ENCODE peak calls at places on chromosomes 3 and 15, in six cellular contexts. V is gastrocnemius medialis, A is BE2C, L is PC-9, F is HCT116, O is neuronal stem cell. K is an unnamed sample.

GRCh38 chr3:46029953-46030543 is 2.8 kb upstream of the XCR1 start:
- DNase-seq in V (no peak), A (no peak), L (no peak), F (no peak), O (no peak), K (no peak)

GRCh38 chr3:4633078-4634004 is 140.2 kb downstream of the ITPR1 start:
- DNase-seq in V (no peak), A (no peak), L (peak; percentile 43), F (peak; percentile 37), O (peak; percentile 35), K (no peak)

GRCh38 chr3:50493086-50493485 is 10.3 kb downstream of the CACNA2D2 start:
- DNase-seq in V (no peak), A (no peak), L (no peak), F (no peak), O (no peak), K (no peak)

GRCh38 chr15:49423021-49423420 is at the start of gene FGF7:
- DNase-seq in V (no peak), A (no peak), L (no peak), F (no peak), O (peak; percentile 9), K (no peak)

GRCh38 chr3:15585111-15585844 is 16.1 kb downstream of the HACL1 start:
- DNase-seq in V (no peak), A (no peak), L (no peak), F (no peak), O (no peak), K (no peak)

GRCh38 chr3:69379661-69380060 is 6.2 kb downstream of the FRMD4B start:
- DNase-seq in V (no peak), A (no peak), L (no peak), F (no peak), O (no peak), K (no peak)

GRCh38 chr3:179927191-179927590 is 109.5 kb downstream of the PEX5L start:
- DNase-seq in V (no peak), A (peak; percentile 48), L (no peak), F (no peak), O (no peak), K (no peak)

GRCh38 chr3:156764761-156765160 is 61.4 kb upstream of the LEKR1 start:
- DNase-seq in V (no peak), A (no peak), L (no peak), F (no peak), O (no peak), K (no peak)

GRCh38 chr15:73051402-73051810 is 857 bp upstream of the NEO1 start:
- DNase-seq in V (peak; percentile 44), A (no peak), L (no peak), F (no peak), O (peak; percentile 18), K (peak; percentile 43)

GRCh38 chr3:133162906-133163305 is 124.7 kb downstream of the TMEM108 start:
- DNase-seq in V (no peak), A (no peak), L (no peak), F (no peak), O (no peak), K (no peak)

GRCh38 chr3:157063926-157064325 is 96.0 kb downstream of the CCNL1 start:
- DNase-seq in V (no peak), A (no peak), L (no peak), F (no peak), O (no peak), K (no peak)

GRCh38 chr3:72973031-72973723 is 23.4 kb upstream of the PPP4R2 start:
- DNase-seq in V (no peak), A (no peak), L (no peak), F (no peak), O (no peak), K (no peak)

GRCh38 chr15:31158858-31159569 is 57.5 kb upstream of the TRPM1 start:
- DNase-seq in V (peak; percentile 62), A (no peak), L (no peak), F (no peak), O (no peak), K (no peak)

GRCh38 chr15:90233701-90234518 is at the start of the genes CIB1 and GDPGP1:
- DNase-seq in V (peak; percentile 96), A (peak; percentile 98), L (peak; percentile 87), F (peak; percentile 92), O (peak; percentile 92), K (peak; percentile 97)

GRCh38 chr3:73353661-73354217 is 271.0 kb downstream of the PDZRN3 start:
- DNase-seq in V (no peak), A (no peak), L (no peak), F (no peak), O (no peak), K (no peak)

GRCh38 chr3:32913790-32914446 is 37.5 kb upstream of the CCR4 start:
- DNase-seq in V (peak; percentile 22), A (no peak), L (no peak), F (no peak), O (no peak), K (peak; percentile 83)

GRCh38 chr3:177041021-177041729 is 156.1 kb downstream of the TBL1XR1 start:
- DNase-seq in V (peak; percentile 57), A (no peak), L (no peak), F (no peak), O (no peak), K (peak; percentile 38)

GRCh38 chr3:113157408-113157980 is 53.9 kb upstream of the BOC start:
- DNase-seq in V (peak; percentile 35), A (no peak), L (no peak), F (no peak), O (no peak), K (no peak)

GRCh38 chr3:33173103-33173502 is 45.5 kb downstream of the SUSD5 start:
- DNase-seq in V (no peak), A (no peak), L (no peak), F (no peak), O (no peak), K (no peak)

DNA sequence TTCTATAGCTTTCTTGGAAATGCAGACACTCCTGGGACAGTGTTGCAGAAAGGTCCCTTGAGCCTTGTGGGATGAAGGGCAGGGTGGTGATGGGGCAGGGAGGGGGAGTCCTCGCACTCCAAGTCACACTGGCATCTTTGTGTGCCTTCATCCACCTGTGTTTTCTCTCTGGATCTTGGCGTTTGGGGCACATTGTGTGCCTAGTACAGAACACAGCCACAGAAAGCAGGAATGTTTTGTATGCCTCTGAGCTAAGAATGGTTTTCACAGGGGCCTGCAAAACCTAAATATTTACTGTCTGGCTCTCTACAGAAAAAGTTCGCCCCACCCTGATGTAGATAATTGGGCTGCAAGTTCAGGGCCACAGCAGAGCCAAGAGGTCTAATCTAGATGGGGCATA is 5.7 kb downstream of the MYZAP start:
- DNase-seq in V (no peak), A (no peak), L (no peak), F (no peak), O (no peak), K (no peak)
- H3K4me1 ChIP-seq in V (peaks cover 33% of the 10 kb centered on the region), A (peaks cover 12% of the 10 kb centered on the region), L (peaks cover 50% of the 10 kb centered on the region), F (peaks cover 2% of the 10 kb centered on the region), O (no peaks in the 10 kb centered on the region), K (peaks cover 17% of the 10 kb centered on the region)

GRCh38 chr15:55241193-55241592 is 44.5 kb upstream of the RSL24D1 start:
- DNase-seq in V (no peak), A (no peak), L (no peak), F (no peak), O (no peak), K (no peak)

GRCh38 chr15:55245058-55245457 is 44.6 kb downstream of the RAB27A start:
- DNase-seq in V (no peak), A (no peak), L (no peak), F (no peak), O (no peak), K (no peak)

GRCh38 chr15:55240125-55240760 is 43.5 kb upstream of the RSL24D1 start:
- DNase-seq in V (no peak), A (no peak), L (no peak), F (no peak), O (no peak), K (no peak)

GRCh38 chr15:55239440-55240124 is 42.8 kb upstream of the RSL24D1 start:
- DNase-seq in V (no peak), A (no peak), L (no peak), F (no peak), O (no peak), K (no peak)

GRCh38 chr15:55241895-55242294 is 45.2 kb upstream of the RSL24D1 start:
- DNase-seq in V (no peak), A (no peak), L (no peak), F (no peak), O (no peak), K (no peak)
- H3K4me1 ChIP-seq in V (no peaks in the 10 kb centered on the region), A (no peaks in the 10 kb centered on the region), L (no peaks in the 10 kb centered on the region), F (no peaks in the 10 kb centered on the region), O (no peaks in the 10 kb centered on the region), K (peaks cover 3% of the 10 kb centered on the region)

GRCh38 chr3:172139528-172140276 is 100.3 kb downstream of the FNDC3B start:
- DNase-seq in V (no peak), A (no peak), L (no peak), F (no peak), O (no peak), K (no peak)

GRCh38 chr3:172138031-172138538 is 98.7 kb downstream of the FNDC3B start:
- DNase-seq in V (no peak), A (no peak), L (peak; percentile 61), F (no peak), O (no peak), K (no peak)

GRCh38 chr3:172140499-172141391 is 101.4 kb downstream of the FNDC3B start:
- DNase-seq in V (peak; percentile 55), A (no peak), L (peak; percentile 100), F (no peak), O (no peak), K (peak; percentile 60)

GRCh38 chr3:172137287-172138030 is 98.1 kb downstream of the FNDC3B start:
- DNase-seq in V (no peak), A (no peak), L (peak; percentile 53), F (no peak), O (no peak), K (no peak)

GRCh38 chr3:172138792-172139507 is 99.6 kb downstream of the FNDC3B start:
- DNase-seq in V (peak; percentile 43), A (peak; percentile 54), L (peak; percentile 77), F (no peak), O (no peak), K (peak; percentile 65)
- H3K4me1 ChIP-seq in V (peaks cover 89% of the 10 kb centered on the region), A (peaks cover 19% of the 10 kb centered on the region), L (peaks cover 91% of the 10 kb centered on the region), F (peaks cover 74% of the 10 kb centered on the region), O (peaks cover 16% of the 10 kb centered on the region), K (peaks cover 19% of the 10 kb centered on the region)

GRCh38 chr15:92889390-92890113 is 10.6 kb upstream of the CHD2 start:
- DNase-seq in V (no peak), A (no peak), L (no peak), F (no peak), O (no peak), K (no peak)
- H3K4me1 ChIP-seq in V (peaks cover 52% of the 10 kb centered on the region), A (peaks cover 11% of the 10 kb centered on the region), L (peaks cover 26% of the 10 kb centered on the region), F (peaks cover 8% of the 10 kb centered on the region), O (peaks cover 1% of the 10 kb centered on the region), K (peaks cover 5% of the 10 kb centered on the region)

GRCh38 chr3:52240059-52240885 is 1.3 kb upstream of the TWF2 start:
- DNase-seq in V (peak; percentile 67), A (peak; percentile 88), L (peak; percentile 73), F (peak; percentile 67), O (no peak), K (peak; percentile 64)
- H3K4me1 ChIP-seq in V (peaks cover 49% of the 10 kb centered on the region), A (peaks cover 15% of the 10 kb centered on the region), L (peaks cover 69% of the 10 kb centered on the region), F (peaks cover 49% of the 10 kb centered on the region), O (peaks cover 19% of the 10 kb centered on the region), K (peaks cover 8% of the 10 kb centered on the region)

DNA sequence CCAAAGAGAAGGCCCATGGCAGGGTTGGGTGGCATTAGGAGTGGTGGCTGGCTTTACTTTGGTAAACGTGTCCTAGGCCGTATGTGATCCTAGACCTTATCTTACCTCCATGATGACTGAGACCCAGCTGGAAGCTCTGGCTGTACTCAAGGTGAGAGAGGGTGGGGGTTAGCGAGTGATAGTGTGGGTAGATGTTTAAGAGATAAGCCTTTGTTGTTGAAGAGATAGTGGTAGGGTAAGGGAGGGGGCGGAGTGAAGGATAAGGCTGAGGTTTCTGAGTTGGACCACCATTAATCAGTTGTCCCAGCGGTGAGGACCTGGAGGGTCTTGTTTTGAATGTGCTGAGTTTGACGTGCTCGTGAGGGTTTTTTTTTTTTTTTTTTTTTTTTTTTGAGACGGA is 61.5 kb upstream of the ULK4 start:
- DNase-seq in V (no peak), A (no peak), L (no peak), F (no peak), O (no peak), K (no peak)
- H3K4me1 ChIP-seq in V (peaks cover 85% of the 10 kb centered on the region), A (peaks cover 4% of the 10 kb centered on the region), L (peaks cover 44% of the 10 kb centered on the region), F (peaks cover 50% of the 10 kb centered on the region), O (peaks cover 23% of the 10 kb centered on the region), K (peaks cover 11% of the 10 kb centered on the region)